ENCODE peak calls at places on chromosomes 11 and 22, in eight cellular contexts. S is HCEC 1CT; J is heart left ventricle; Z is LoVo; H is DMS153; L is activated CD4-positive, alpha-beta memory T cell treated with anti-CD3 and anti-CD28 coated beads for 36 hours; P is pulmonary artery endothelial cell; M is lower leg skin. U is an unnamed sample.

GRCh38 chr22:47337161-47337621 is 574.7 kb downstream of the TBC1D22A start:
- DNase-seq in J (no peak), P (no peak), S (peak), M (peak), L (no peak), H (peak), Z (peak), U (no peak)

GRCh38 chr22:41343717-41344116 is 38.0 kb upstream of the TEF start:
- DNase-seq in S (no peak), M (no peak), L (no peak), H (no peak), Z (no peak), P (no peak), J (no peak), U (no peak)

GRCh38 chr11:134559617-134559992 is 147.6 kb upstream of the B3GAT1 start:
- DNase-seq in L (no peak), H (no peak), M (peak), S (no peak), P (no peak), Z (no peak), J (no peak), U (no peak)

GRCh38 chr11:123576501-123576900 is 77.9 kb downstream of the SCN3B start:
- DNase-seq in S (no peak), L (no peak), M (no peak), J (no peak), Z (no peak), P (no peak), H (no peak), U (no peak)

GRCh38 chr11:24348908-24349307 is 147.9 kb upstream of the LUZP2 start:
- DNase-seq in M (no peak), S (no peak), P (no peak), H (no peak), J (no peak), Z (no peak), L (no peak), U (no peak)

GRCh38 chr11:19240420-19241259 is at the start of gene E2F8:
- DNase-seq in Z (peak), S (peak), P (peak), J (peak), M (peak), L (peak), H (peak), U (peak)

GRCh38 chr22:33850724-33851123 is 69.6 kb downstream of the LARGE1 start:
- DNase-seq in M (no peak), Z (no peak), J (no peak), P (no peak), S (no peak), L (no peak), H (no peak), U (no peak)

GRCh38 chr11:71499125-71499524 is 27.9 kb upstream of the KRTAP5-7 start:
- DNase-seq in P (no peak), Z (no peak), H (no peak), J (no peak), L (no peak), S (no peak), M (peak), U (no peak)

GRCh38 chr11:108568183-108568858 is 25.2 kb downstream of the EXPH5 start:
- DNase-seq in J (no peak), L (no peak), H (no peak), P (no peak), Z (no peak), S (no peak), M (no peak), U (peak)

GRCh38 chr11:18727499-18728236 is 1.7 kb upstream of the IGSF22 start:
- DNase-seq in M (no peak), J (no peak), Z (peak), S (peak), L (peak), H (no peak), P (no peak), U (no peak)

GRCh38 chr11:82315093-82315492 is 418.6 kb downstream of the FAM181B start:
- DNase-seq in Z (peak), J (no peak), P (no peak), H (no peak), S (no peak), M (no peak), L (peak), U (no peak)

U was measured in pancreas.